ENCODE peak calls at places on chromosome 7, in nine cellular contexts. I, S, H, F, U, D, Y, N and Q are unnamed samples.

GRCh38 chr7:99748846-99749579 is 14.0 kb upstream of the CYP3A7 start:
- DNase-seq in I (no peak), S (no peak), H (no peak), F (no peak), U (no peak), D (no peak), Y (no peak), N (no peak), Q (no peak)

GRCh38 chr7:131849472-131849871 is 293.0 kb upstream of the PODXL start:
- DNase-seq in I (no peak), S (no peak), H (no peak), F (no peak), U (no peak), D (no peak), Y (no peak), N (no peak), Q (no peak)

GRCh38 chr7:151745090-151745638 is 131.8 kb downstream of the PRKAG2 start:
- DNase-seq in I (no peak), S (no peak), H (peak), F (no peak), U (no peak), D (no peak), Y (no peak), N (no peak), Q (no peak)

GRCh38 chr7:28378574-28379149 is 33.7 kb upstream of the CREB5 start:
- DNase-seq in I (no peak), S (no peak), H (no peak), F (no peak), U (no peak), D (no peak), Y (no peak), N (no peak), Q (no peak)

GRCh38 chr7:81161459-81162075 is 242.7 kb upstream of the SEMA3C start:
- DNase-seq in I (peak), S (no peak), H (peak), F (peak), U (peak), D (no peak), Y (no peak), N (peak), Q (peak)

GRCh38 chr7:41287559-41288335 is 415.1 kb downstream of the INHBA start:
- DNase-seq in I (no peak), S (no peak), H (no peak), F (no peak), U (no peak), D (no peak), Y (no peak), N (peak), Q (no peak)

GRCh38 chr7:30027065-30027456 is 559 bp upstream of the FKBP14 start:
- DNase-seq in I (no peak), S (peak), H (peak), F (no peak), U (no peak), D (no peak), Y (no peak), N (no peak), Q (no peak)

GRCh38 chr7:40105879-40106473 is 28.4 kb downstream of the MPLKIP start:
- DNase-seq in I (no peak), S (no peak), H (no peak), F (no peak), U (no peak), D (no peak), Y (no peak), N (peak), Q (no peak)

GRCh38 chr7:100132697-100133137 is 6.0 kb downstream of the MBLAC1 start:
- DNase-seq in I (no peak), S (peak), H (peak), F (peak), U (no peak), D (peak), Y (peak), N (peak), Q (no peak)

GRCh38 chr7:28530175-28531142 is 118.1 kb downstream of the CREB5 start:
- DNase-seq in I (peak), S (no peak), H (no peak), F (no peak), U (no peak), D (no peak), Y (no peak), N (no peak), Q (no peak)

GRCh38 chr7:34069676-34070075 is 164.3 kb downstream of the BMPER start:
- DNase-seq in I (no peak), S (no peak), H (no peak), F (no peak), U (no peak), D (no peak), Y (no peak), N (peak), Q (no peak)

GRCh38 chr7:116799912-116800311 is 62.5 kb upstream of the CAPZA2 start:
- DNase-seq in I (no peak), S (no peak), H (no peak), F (no peak), U (no peak), D (no peak), Y (no peak), N (no peak), Q (no peak)

GRCh38 chr7:49093218-49093617 is 168.9 kb downstream of the CDC14C start:
- DNase-seq in I (no peak), S (no peak), H (no peak), F (no peak), U (no peak), D (no peak), Y (no peak), N (no peak), Q (no peak)

GRCh38 chr7:2009541-2010001 is 223.2 kb downstream of the MAD1L1 start:
- DNase-seq in I (no peak), S (no peak), H (no peak), F (no peak), U (peak), D (no peak), Y (no peak), N (no peak), Q (no peak)

GRCh38 chr7:150311711-150312110 is 11.4 kb upstream of the LRRC61 start:
- DNase-seq in I (no peak), S (no peak), H (no peak), F (no peak), U (no peak), D (no peak), Y (no peak), N (no peak), Q (no peak)

GRCh38 chr7:141115949-141116348 is 42.1 kb downstream of the TMEM178B start:
- DNase-seq in I (no peak), S (no peak), H (no peak), F (no peak), U (no peak), D (no peak), Y (no peak), N (no peak), Q (no peak)

GRCh38 chr7:51467384-51468017 is 150.9 kb upstream of the COBL start:
- DNase-seq in I (no peak), S (peak), H (no peak), F (no peak), U (no peak), D (no peak), Y (no peak), N (no peak), Q (no peak)

GRCh38 chr7:55024776-55025175 is 6.0 kb downstream of the EGFR start:
- DNase-seq in I (no peak), S (no peak), H (peak), F (no peak), U (no peak), D (no peak), Y (no peak), N (no peak), Q (peak)

GRCh38 chr7:99384523-99384922 is 10.0 kb downstream of the ARPC1B start:
- DNase-seq in I (no peak), S (no peak), H (no peak), F (no peak), U (no peak), D (no peak), Y (no peak), N (no peak), Q (no peak)

GRCh38 chr7:155985518-155986427 is 173.5 kb upstream of the SHH start:
- DNase-seq in I (no peak), S (no peak), H (no peak), F (no peak), U (peak), D (no peak), Y (no peak), N (no peak), Q (no peak)

GRCh38 chr7:27921081-27921836 is 181.3 kb downstream of the TAX1BP1 start:
- DNase-seq in I (peak), S (peak), H (peak), F (peak), U (no peak), D (peak), Y (no peak), N (peak), Q (peak)

GRCh38 chr7:158576050-158576762 is 11.4 kb downstream of the PTPRN2 start:
- DNase-seq in I (no peak), S (no peak), H (no peak), F (no peak), U (no peak), D (no peak), Y (no peak), N (no peak), Q (no peak)

GRCh38 chr7:50780436-50780835 is 2.3 kb downstream of the GRB10 start:
- DNase-seq in I (no peak), S (no peak), H (no peak), F (no peak), U (no peak), D (no peak), Y (no peak), N (no peak), Q (no peak)

GRCh38 chr7:44461387-44461786 is 29.1 kb downstream of the NUDCD3 start:
- DNase-seq in I (peak), S (peak), H (peak), F (no peak), U (no peak), D (no peak), Y (no peak), N (peak), Q (peak)

GRCh38 chr7:101172854-101173751 is 7.0 kb downstream of the NAT16 start:
- DNase-seq in I (no peak), S (no peak), H (peak), F (no peak), U (no peak), D (peak), Y (no peak), N (peak), Q (no peak)